ENCODE peak calls at places on chromosomes 6 and 20, in ten cellular contexts. F, D, J, H, N, W, B, Z, R and M are unnamed samples.

GRCh38 chr6:169966312-169967181 is 215.1 kb downstream of the ERMARD start:
- DNase-seq in Z (no peak), J (no peak), B (no peak), F (no peak), H (peak; percentile 10), N (no peak), W (no peak), D (no peak), R (no peak), M (peak; percentile 58)

GRCh38 chr6:142885182-142885867 is 59.7 kb downstream of the HIVEP2 start:
- DNase-seq in W (peak; percentile 34), J (peak; percentile 95), R (no peak), B (peak; percentile 40), D (peak; percentile 94), N (peak; percentile 58), F (peak; percentile 38), Z (peak; percentile 60), H (peak; percentile 26), M (no peak)

GRCh38 chr6:164791498-164791897 is 517.9 kb downstream of the C6orf118 start:
- DNase-seq in H (no peak), J (no peak), R (no peak), W (no peak), N (no peak), Z (no peak), D (no peak), F (no peak), B (no peak), M (no peak)

GRCh38 chr20:24605937-24606455 is 136.6 kb downstream of the SYNDIG1 start:
- DNase-seq in W (no peak), H (no peak), Z (no peak), F (no peak), N (no peak), B (no peak), J (no peak), R (no peak), D (no peak), M (no peak)

GRCh38 chr6:13392462-13392861 is 64.1 kb upstream of the TBC1D7 start:
- DNase-seq in Z (no peak), R (no peak), N (no peak), D (no peak), W (no peak), F (no peak), J (no peak), B (no peak), H (no peak), M (no peak)

GRCh38 chr6:166927942-166928643 is 28.3 kb downstream of the RNASET2 start:
- DNase-seq in B (no peak), H (no peak), N (no peak), D (no peak), F (no peak), Z (no peak), R (no peak), J (no peak), W (no peak), M (no peak)

GRCh38 chr6:157668034-157668401 is 155.0 kb upstream of the SNX9 start:
- DNase-seq in B (no peak), N (no peak), R (no peak), W (no peak), F (no peak), J (no peak), Z (no peak), H (no peak), D (no peak), M (no peak)

GRCh38 chr6:33418690-33419291 is 884 bp upstream of the CUTA start:
- DNase-seq in H (no peak), J (no peak), B (no peak), R (no peak), N (no peak), W (no peak), D (no peak), Z (no peak), F (no peak), M (no peak)

GRCh38 chr20:10553326-10553984 is 118.3 kb downstream of the SLX4IP start:
- DNase-seq in N (peak; percentile 74), B (peak; percentile 72), D (no peak), H (peak; percentile 46), W (peak; percentile 49), Z (peak; percentile 62), R (peak; percentile 42), F (peak; percentile 60), J (peak; percentile 85), M (peak; percentile 79)

GRCh38 chr6:36786055-36786675 is 53.1 kb downstream of the CPNE5 start:
- DNase-seq in W (no peak), J (no peak), Z (no peak), F (no peak), D (no peak), R (no peak), N (no peak), B (no peak), H (no peak), M (no peak)

GRCh38 chr6:79713701-79714322 is 82.7 kb downstream of the SH3BGRL2 start:
- DNase-seq in D (peak; percentile 47), N (peak; percentile 50), R (peak; percentile 32), W (peak; percentile 36), B (peak; percentile 32), F (peak; percentile 28), Z (peak; percentile 28), J (peak; percentile 46), H (no peak), M (no peak)

GRCh38 chr6:142184332-142184731 is 37.3 kb downstream of the VTA1 start:
- DNase-seq in Z (no peak), R (no peak), B (no peak), J (no peak), N (no peak), D (no peak), H (no peak), W (no peak), F (no peak), M (no peak)

GRCh38 chr6:112311950-112312547 is 35.1 kb upstream of the RFPL4B start:
- DNase-seq in N (no peak), H (no peak), W (no peak), R (no peak), D (no peak), F (no peak), J (no peak), B (no peak), Z (no peak), M (no peak)

GRCh38 chr6:56076033-56076432 is 171.3 kb downstream of the COL21A1 start:
- DNase-seq in J (peak; percentile 43), N (no peak), H (no peak), Z (no peak), W (no peak), B (no peak), D (no peak), R (no peak), F (no peak), M (no peak)

GRCh38 chr6:125208625-125209249 is 55.2 kb downstream of the TPD52L1 start:
- DNase-seq in R (no peak), N (no peak), B (no peak), J (no peak), Z (no peak), D (no peak), F (no peak), W (no peak), H (no peak), M (no peak)

GRCh38 chr6:138971601-138972000 is 16.5 kb downstream of the REPS1 start:
- DNase-seq in N (no peak), F (no peak), R (no peak), J (no peak), B (no peak), Z (no peak), D (no peak), W (no peak), H (no peak), M (no peak)

GRCh38 chr6:65760285-65760684 is 53.3 kb upstream of the EYS start:
- DNase-seq in D (no peak), Z (no peak), H (no peak), J (peak; percentile 34), N (no peak), W (no peak), R (no peak), B (no peak), F (no peak), M (no peak)

GRCh38 chr20:6122873-6123649 is at the start of gene FERMT1:
- DNase-seq in B (peak; percentile 54), D (peak; percentile 78), W (peak; percentile 68), F (peak; percentile 29), N (peak; percentile 68), R (peak; percentile 71), J (peak; percentile 89), Z (peak; percentile 47), H (no peak), M (peak; percentile 68)

GRCh38 chr20:17946572-17947473 is 21.8 kb downstream of the SNX5 start:
- DNase-seq in F (no peak), R (no peak), H (no peak), Z (no peak), D (no peak), B (no peak), J (no peak), W (no peak), N (no peak), M (no peak)
- TF ChIP-seq POLR2A in F (no peak), R (no peak), H (no peak), Z (no peak), D (no peak), B (no peak), J (no peak), W (no peak), N (no peak), M (no peak)

GRCh38 chr6:111301914-111302313 is 181.1 kb downstream of the REV3L start:
- DNase-seq in H (no peak), J (no peak), D (no peak), R (no peak), W (no peak), N (no peak), Z (no peak), B (no peak), F (no peak), M (no peak)
- TF ChIP-seq POLR2A in H (no peak), J (no peak), D (no peak), R (no peak), W (no peak), N (no peak), Z (no peak), B (no peak), F (no peak), M (no peak)

GRCh38 chr20:57560554-57561355 is at the start of gene PCK1:
- DNase-seq in H (no peak), B (no peak), N (peak; percentile 78), J (peak; percentile 40), W (peak; percentile 49), F (peak; percentile 53), Z (no peak), D (no peak), R (peak; percentile 89), M (no peak)
- TF ChIP-seq POLR2A in H (no peak), B (no peak), N (no peak), J (no peak), W (no peak), F (no peak), Z (no peak), D (no peak), R (peak; percentile 97), M (no peak)

DNA sequence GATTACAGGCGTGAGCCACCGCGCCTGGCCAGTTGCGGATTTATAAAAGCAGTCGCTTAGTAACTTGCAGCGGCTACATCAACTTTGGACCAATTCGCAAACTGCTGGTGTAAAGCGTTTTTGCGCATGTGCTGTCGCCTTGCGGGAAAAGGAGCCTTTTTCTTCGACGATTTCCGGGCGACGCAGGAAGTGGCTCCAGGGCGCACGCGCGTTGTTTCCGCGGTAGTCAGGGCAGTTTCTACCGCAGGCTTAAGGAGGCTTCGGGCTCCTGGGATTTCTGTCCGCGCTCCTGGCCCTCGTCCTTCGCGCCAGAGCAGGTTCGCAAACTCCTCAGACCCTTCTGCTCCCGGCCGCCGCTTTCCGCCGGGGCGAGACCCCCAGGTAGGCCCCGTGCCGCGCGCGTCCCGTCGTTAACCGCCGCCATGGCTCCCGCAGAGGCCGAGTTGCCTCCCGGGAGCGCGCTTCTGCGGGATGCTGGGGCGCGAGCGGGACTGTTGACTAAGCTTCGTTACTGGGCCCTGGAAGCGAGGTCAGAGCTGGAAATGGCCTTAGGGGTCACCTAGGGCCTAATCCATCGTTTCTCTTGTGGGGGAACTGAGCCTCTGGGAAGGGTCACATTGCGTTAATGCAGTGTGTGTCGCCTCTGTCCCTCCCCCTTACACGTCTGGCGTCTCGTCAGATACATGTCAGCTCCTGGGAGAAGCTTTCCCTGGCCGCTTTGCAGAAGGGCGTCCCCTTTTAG is at the start of gene RAE1:
- DNase-seq in F (peak; percentile 92), R (peak; percentile 89), W (peak; percentile 88), D (peak; percentile 89), B (peak; percentile 86), N (peak; percentile 93), H (peak; percentile 86), Z (peak; percentile 89), J (peak; percentile 92), M (peak; percentile 95)
- TF ChIP-seq POLR2A in F (no peak), R (peak; percentile 60), W (no peak), D (peak; percentile 49), B (peak; percentile 39), N (no peak), H (no peak), Z (no peak), J (peak; percentile 73), M (peak; percentile 28)